ENCODE peak calls at places on chromosomes 7 and 10, in eight cellular contexts. M is NCI-H748 treated with DMSO at 0.1 percent for 48 hours; A is activated T-helper 9 cell treated with anti-CD3 and anti-CD28 coated beads, Interleukin-2, amount 50 U/mL, for 16 hours; F is fibroblast of the aortic adventitia; G is LoVo; Z is iris pigment epithelial cell; C is glomerular endothelial cell; Q is HL-60. Y is an unnamed sample.

GRCh38 chr7:39413866-39414668 is 152.1 kb upstream of the YAE1 start:
- DNase-seq in G (peak; percentile 35), F (peak; percentile 11), C (no peak), M (peak; percentile 39), A (peak; percentile 2), Z (peak; percentile 52), Q (peak; percentile 18), Y (no peak)

GRCh38 chr7:92833024-92833765 is 3.2 kb downstream of the CDK6 start:
- DNase-seq in F (peak; percentile 77), M (peak; percentile 72), A (peak; percentile 83), Q (peak; percentile 86), G (peak; percentile 92), C (no peak), Z (peak; percentile 83), Y (peak; percentile 82)

GRCh38 chr10:131019696-131020095 is 291.8 kb downstream of the TCERG1L start:
- DNase-seq in Z (no peak), A (no peak), Q (no peak), G (no peak), C (no peak), M (no peak), F (no peak), Y (no peak)

GRCh38 chr10:126592901-126593300 is 77.6 kb downstream of the C10orf90 start:
- DNase-seq in M (no peak), F (peak; percentile 16), G (no peak), C (no peak), Z (no peak), A (no peak), Q (no peak), Y (no peak)

GRCh38 chr10:68578945-68579344 is 18.8 kb downstream of the TET1 start:
- DNase-seq in M (no peak), Z (peak; percentile 48), C (no peak), G (no peak), F (peak; percentile 76), A (no peak), Q (no peak), Y (no peak)

GRCh38 chr7:131203291-131203976 is 124.2 kb upstream of the MKLN1 start:
- DNase-seq in Z (no peak), A (no peak), Q (no peak), M (no peak), G (no peak), C (no peak), F (peak; percentile 84), Y (no peak)

GRCh38 chr7:42671627-42672026 is 240.2 kb downstream of the C7orf25 start:
- DNase-seq in Q (no peak), A (no peak), M (no peak), F (peak; percentile 80), C (no peak), Z (peak; percentile 86), G (no peak), Y (no peak)

GRCh38 chr7:93171606-93172226 is 23.5 kb upstream of the SAMD9L start:
- DNase-seq in M (no peak), G (no peak), C (no peak), F (peak; percentile 21), Q (no peak), A (no peak), Z (no peak), Y (no peak)

GRCh38 chr10:51201947-51202346 is 127.7 kb downstream of the PRKG1 start:
- DNase-seq in F (no peak), Q (no peak), G (no peak), Z (no peak), M (no peak), A (no peak), C (no peak), Y (no peak)

GRCh38 chr7:68823996-68824780 is 774.1 kb upstream of the AUTS2 start:
- DNase-seq in F (no peak), G (no peak), M (no peak), C (no peak), Z (no peak), A (no peak), Q (no peak), Y (no peak)

GRCh38 chr7:151769189-151769821 is 107.6 kb downstream of the PRKAG2 start:
- DNase-seq in M (no peak), A (no peak), C (no peak), F (no peak), Q (no peak), Z (no peak), G (no peak), Y (no peak)

GRCh38 chr10:15208221-15208620 is 39.7 kb upstream of the NMT2 start:
- DNase-seq in A (no peak), C (no peak), F (no peak), Z (no peak), G (no peak), M (no peak), Q (no peak), Y (no peak)

Y was measured in Panc1.